ENCODE peak calls at places on chromosomes 16 and 17, in six cellular contexts. H is CD4-positive, CD25-positive, alpha-beta regulatory T cell; V is astrocyte; E is heart right ventricle; A is heart left ventricle; U is fibroblast of lung. Z is an unnamed sample.

GRCh38 chr17:2871720-2872119 is 75.5 kb downstream of the RAP1GAP2 start:
- DNase-seq in H (no peak), V (no peak), E (no peak), A (no peak), U (no peak), Z (no peak)

GRCh38 chr16:88509749-88510069 is 56.6 kb downstream of the ZFPM1 start:
- DNase-seq in H (no peak), V (no peak), E (no peak), A (no peak), U (no peak), Z (no peak)

GRCh38 chr16:74743668-74744299 is 30.8 kb downstream of the FA2H start:
- DNase-seq in H (no peak), V (peak), E (no peak), A (no peak), U (peak), Z (peak)

GRCh38 chr17:39605492-39606433 is 2.0 kb downstream of the NEUROD2 start:
- DNase-seq in H (no peak), V (no peak), E (no peak), A (no peak), U (peak), Z (no peak)

GRCh38 chr16:31386157-31386984 is 6.8 kb upstream of the ITGAD start:
- DNase-seq in H (no peak), V (peak), E (no peak), A (no peak), U (peak), Z (no peak)

GRCh38 chr17:56481654-56482053 is 111.8 kb upstream of the NOG start:
- DNase-seq in H (no peak), V (no peak), E (no peak), A (no peak), U (no peak), Z (no peak)

GRCh38 chr17:27446569-27447301 is 9.5 kb upstream of the KSR1 start:
- DNase-seq in H (no peak), V (peak), E (no peak), A (no peak), U (peak), Z (peak)

GRCh38 chr16:69921125-69921524 is 30.0 kb upstream of the CLEC18A start:
- DNase-seq in H (no peak), V (peak), E (no peak), A (no peak), U (peak), Z (no peak)

GRCh38 chr17:27538156-27538955 is 82.1 kb downstream of the KSR1 start:
- DNase-seq in H (no peak), V (peak), E (no peak), A (no peak), U (peak), Z (peak)

GRCh38 chr17:79742589-79742918 is 11.8 kb downstream of the ENPP7 start:
- DNase-seq in H (no peak), V (no peak), E (no peak), A (no peak), U (no peak), Z (no peak)
- H3K4me3 ChIP-seq in H (no peak), V (no peak), E (no peak), A (no peak), U (no peak), Z (no peak)

DNA sequence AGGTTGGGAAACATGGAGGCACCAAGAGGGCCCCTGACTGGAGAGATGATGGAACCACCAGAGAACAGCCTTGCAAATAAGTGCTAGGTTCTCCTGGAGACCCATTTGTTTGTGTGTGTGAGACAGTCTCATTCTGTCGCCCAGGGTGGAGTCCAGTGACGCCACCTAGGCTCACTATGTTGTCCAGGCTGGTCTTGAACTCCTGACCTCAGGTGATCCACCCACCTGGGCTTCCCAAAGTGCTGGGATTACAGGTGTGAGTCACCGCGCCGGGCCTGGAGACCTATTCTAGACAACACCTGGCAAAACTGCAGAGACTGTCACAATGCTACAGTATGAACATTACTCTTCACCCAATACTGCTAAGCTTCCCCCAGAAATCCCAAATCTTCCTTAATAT is 1.5 kb downstream of the NPLOC4 start:
- DNase-seq in H (no peak), V (no peak), E (no peak), A (no peak), U (no peak), Z (no peak)
- H3K4me3 ChIP-seq in H (peak), V (peak), E (peak), A (peak), U (peak), Z (peak)

GRCh38 chr17:18157354-18157985 is 26.2 kb upstream of the ALKBH5 start:
- DNase-seq in H (no peak), V (no peak), E (no peak), A (no peak), U (no peak), Z (no peak)
- H3K4me3 ChIP-seq in H (no peak), V (no peak), E (no peak), A (peak), U (no peak), Z (no peak)

DNA sequence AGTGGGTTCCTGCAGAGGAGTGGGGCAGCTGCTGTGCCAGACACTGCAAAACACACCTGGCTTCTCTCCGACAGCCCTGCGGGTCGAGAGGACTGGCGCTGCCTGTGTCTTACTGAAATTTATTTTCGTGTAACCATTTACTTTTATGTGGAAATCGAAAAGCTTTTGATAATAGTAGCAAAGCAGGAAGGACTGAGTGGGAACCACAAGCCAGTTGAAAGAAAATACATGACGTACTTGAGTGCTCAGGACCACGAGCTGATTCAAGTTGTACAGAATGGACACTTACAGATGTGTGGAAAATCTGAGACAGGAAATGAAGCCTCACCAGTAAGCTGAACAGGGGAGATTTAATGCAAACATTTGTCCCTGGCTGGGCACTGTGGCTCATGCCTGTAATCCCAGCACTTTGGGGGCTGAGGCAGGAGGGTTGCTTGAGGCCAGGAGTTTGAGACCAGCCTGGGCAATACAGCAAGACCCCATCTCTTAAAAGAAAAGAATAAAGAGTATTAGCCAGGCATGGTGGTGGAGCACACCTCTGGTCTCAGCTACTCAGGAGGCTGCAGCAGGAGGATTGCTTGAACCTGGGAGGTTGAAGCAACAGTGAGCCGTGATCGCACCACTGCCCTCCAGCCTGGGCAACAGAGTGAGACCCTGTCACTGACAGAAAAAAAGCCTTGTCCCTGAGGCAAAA is 11.3 kb upstream of the RPL13 start:
- DNase-seq in H (no peak), V (no peak), E (no peak), A (no peak), U (no peak), Z (no peak)
- H3K4me3 ChIP-seq in H (no peak), V (no peak), E (no peak), A (no peak), U (no peak), Z (no peak)

GRCh38 chr17:21817791-21818364 is 125.6 kb downstream of the KCNJ18 start:
- DNase-seq in H (no peak), V (no peak), E (no peak), A (no peak), U (no peak), Z (no peak)
- H3K4me3 ChIP-seq in H (no peak), V (no peak), E (no peak), A (no peak), U (no peak), Z (no peak)

GRCh38 chr16:50802958-50803357 is 61.1 kb downstream of the CYLD start:
- DNase-seq in H (no peak), V (no peak), E (no peak), A (no peak), U (no peak), Z (no peak)

GRCh38 chr16:50808929-50809538 is 67.1 kb downstream of the CYLD start:
- DNase-seq in H (no peak), V (no peak), E (no peak), A (no peak), U (no peak), Z (no peak)

GRCh38 chr16:50809561-50809960 is 67.7 kb downstream of the CYLD start:
- DNase-seq in H (no peak), V (no peak), E (no peak), A (no peak), U (no peak), Z (no peak)

GRCh38 chr16:50804290-50804907 is 62.5 kb downstream of the CYLD start:
- DNase-seq in H (no peak), V (no peak), E (no peak), A (no peak), U (no peak), Z (no peak)

DNA sequence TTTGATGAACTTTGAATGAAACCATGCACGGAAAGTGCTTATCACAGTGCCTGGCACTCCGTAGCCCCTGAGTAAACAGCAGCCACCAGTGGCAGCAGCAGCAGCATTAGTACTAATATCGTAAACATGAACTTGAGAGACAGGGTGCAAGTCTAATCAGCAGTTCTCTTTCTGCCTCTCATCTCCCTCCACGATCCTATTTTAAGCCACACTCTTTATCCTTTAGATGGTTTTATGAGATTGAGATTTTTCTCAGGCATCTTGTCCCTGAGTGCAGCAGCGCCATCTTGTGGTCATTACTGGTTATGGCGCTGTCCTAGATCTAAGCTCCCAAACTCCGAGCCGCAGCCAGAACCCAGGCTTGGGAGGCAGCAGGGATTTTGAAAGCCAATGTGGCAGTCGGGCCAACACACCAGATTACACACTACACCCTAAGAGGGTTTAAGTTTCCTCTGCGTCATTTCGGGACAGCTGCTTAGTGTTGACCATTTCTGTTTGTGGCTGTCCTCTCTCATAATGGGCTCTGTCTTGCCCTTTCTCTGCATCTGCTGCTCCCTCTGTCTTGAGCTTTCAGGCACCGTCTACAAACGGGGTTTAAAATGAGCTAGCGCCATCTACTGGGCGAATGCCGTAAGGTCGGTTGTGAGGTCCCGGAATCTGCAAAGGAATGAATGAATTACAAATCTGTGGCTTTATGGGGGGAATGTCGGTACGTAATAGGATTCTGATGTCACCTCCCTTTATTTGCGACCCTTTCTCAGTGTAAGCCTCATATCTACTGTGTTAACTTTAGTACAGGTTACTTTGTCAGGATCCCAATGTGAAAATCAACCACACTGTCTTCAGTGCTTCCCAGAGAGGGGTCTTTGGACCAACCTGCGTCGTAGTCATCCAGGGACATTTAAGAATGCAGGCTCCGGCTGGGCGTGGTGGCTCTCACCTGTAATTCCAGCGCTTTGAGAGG is 64.5 kb downstream of the CYLD start:
- DNase-seq in H (peak), V (peak), E (peak), A (peak), U (peak), Z (peak)
- H3K4me3 ChIP-seq in H (peak), V (peak), E (peak), A (peak), U (peak), Z (peak)

Z was measured in MG63.